ENCODE peak calls at places on chromosomes 13 and 19, in five cellular contexts. One of them, this sample, is unnamed. For H3K9me3, H3K4me1 and H3K27me3, the result is how much of the 10 kb centered on the place peaks cover.

GRCh38 chr19:45251452-45252354 is 632 bp downstream of the MARK4 start:
- DNase-seq in tibial nerve: no peak
- DNase-seq in fibroblast of lung: no peak
- DNase-seq in GM23248: peak
- DNase-seq in breast epithelium: no peak
- DNase-seq in this sample: no peak

GRCh38 chr13:84744203-84744602 is 861.9 kb upstream of the SLITRK1 start:
- DNase-seq in tibial nerve: no peak
- DNase-seq in fibroblast of lung: no peak
- DNase-seq in GM23248: no peak
- DNase-seq in breast epithelium: no peak
- DNase-seq in this sample: no peak

GRCh38 chr13:72104656-72105180 is 237.7 kb upstream of the DACH1 start:
- DNase-seq in tibial nerve: no peak
- DNase-seq in fibroblast of lung: peak
- DNase-seq in GM23248: no peak
- DNase-seq in breast epithelium: no peak
- DNase-seq in this sample: no peak

GRCh38 chr13:21341637-21342422 is 117.3 kb downstream of the ZDHHC20 start:
- DNase-seq in tibial nerve: no peak
- DNase-seq in fibroblast of lung: no peak
- DNase-seq in GM23248: no peak
- DNase-seq in breast epithelium: no peak
- DNase-seq in this sample: no peak

GRCh38 chr19:35154535-35155406 is at the start of gene FXYD5:
- DNase-seq in tibial nerve: no peak
- DNase-seq in fibroblast of lung: peak
- DNase-seq in GM23248: peak
- DNase-seq in breast epithelium: peak
- DNase-seq in this sample: no peak

GRCh38 chr19:14550201-14550754 is 20.9 kb downstream of the TECR start:
- DNase-seq in tibial nerve: no peak
- DNase-seq in fibroblast of lung: peak
- DNase-seq in GM23248: no peak
- DNase-seq in breast epithelium: peak
- DNase-seq in this sample: no peak

GRCh38 chr13:94050686-94051085 is 428.8 kb downstream of the DCT start:
- DNase-seq in tibial nerve: no peak
- DNase-seq in fibroblast of lung: no peak
- DNase-seq in GM23248: no peak
- DNase-seq in breast epithelium: no peak
- DNase-seq in this sample: no peak

GRCh38 chr19:13018037-13018914 is 23.0 kb downstream of the NFIX start:
- DNase-seq in tibial nerve: no peak
- DNase-seq in fibroblast of lung: peak
- DNase-seq in GM23248: peak
- DNase-seq in breast epithelium: peak
- DNase-seq in this sample: no peak

GRCh38 chr19:17323973-17324327 is 10.7 kb downstream of the ANO8 start:
- DNase-seq in tibial nerve: no peak
- DNase-seq in fibroblast of lung: no peak
- DNase-seq in GM23248: no peak
- DNase-seq in breast epithelium: no peak
- DNase-seq in this sample: no peak

GRCh38 chr13:99378985-99379734 is 72.0 kb upstream of the GPR183 start:
- DNase-seq in tibial nerve: no peak
- DNase-seq in fibroblast of lung: no peak
- DNase-seq in GM23248: no peak
- DNase-seq in breast epithelium: no peak
- DNase-seq in this sample: no peak

GRCh38 chr13:113531041-113531873 is 40.7 kb upstream of the DCUN1D2 start:
- DNase-seq in tibial nerve: no peak
- DNase-seq in fibroblast of lung: no peak
- DNase-seq in GM23248: no peak
- DNase-seq in breast epithelium: peak
- DNase-seq in this sample: no peak

GRCh38 chr13:113929628-113930615 is 44.0 kb downstream of the C13orf46 start:
- DNase-seq in tibial nerve: peak
- DNase-seq in fibroblast of lung: no peak
- DNase-seq in GM23248: no peak
- DNase-seq in breast epithelium: peak
- DNase-seq in this sample: no peak

GRCh38 chr13:67776171-67776570 is 546.0 kb upstream of the PCDH9 start:
- DNase-seq in tibial nerve: no peak
- DNase-seq in fibroblast of lung: no peak
- DNase-seq in GM23248: no peak
- DNase-seq in breast epithelium: no peak
- DNase-seq in this sample: no peak

GRCh38 chr19:50695251-50696064 is 24.1 kb downstream of the SHANK1 start:
- DNase-seq in tibial nerve: no peak
- DNase-seq in fibroblast of lung: no peak
- DNase-seq in GM23248: peak
- DNase-seq in breast epithelium: no peak
- DNase-seq in this sample: no peak

GRCh38 chr13:19952850-19953249 is 5.7 kb upstream of the ZMYM2 start:
- DNase-seq in tibial nerve: no peak
- DNase-seq in fibroblast of lung: no peak
- DNase-seq in GM23248: no peak
- DNase-seq in breast epithelium: no peak
- DNase-seq in this sample: no peak

GRCh38 chr13:113654175-113654560 is 3.8 kb downstream of the ATP4B start:
- DNase-seq in tibial nerve: no peak
- DNase-seq in fibroblast of lung: no peak
- DNase-seq in GM23248: no peak
- DNase-seq in breast epithelium: no peak
- DNase-seq in this sample: no peak

GRCh38 chr19:33064117-33064777 is 441 bp downstream of the RHPN2 start:
- DNase-seq in tibial nerve: no peak
- DNase-seq in fibroblast of lung: peak
- DNase-seq in GM23248: peak
- DNase-seq in breast epithelium: peak
- DNase-seq in this sample: no peak

GRCh38 chr13:48857576-48857975 is 118.1 kb upstream of the FNDC3A start:
- DNase-seq in tibial nerve: no peak
- DNase-seq in fibroblast of lung: no peak
- DNase-seq in GM23248: no peak
- DNase-seq in breast epithelium: no peak
- DNase-seq in this sample: no peak

GRCh38 chr19:16146112-16146511 is 2.6 kb downstream of the HSH2D start:
- DNase-seq in tibial nerve: no peak
- DNase-seq in fibroblast of lung: no peak
- DNase-seq in GM23248: no peak
- DNase-seq in breast epithelium: no peak
- DNase-seq in this sample: no peak

GRCh38 chr13:114119196-114119595 is 13.2 kb downstream of the RASA3 start:
- DNase-seq in tibial nerve: no peak
- DNase-seq in fibroblast of lung: peak
- DNase-seq in GM23248: peak
- DNase-seq in breast epithelium: no peak
- DNase-seq in this sample: no peak

GRCh38 chr19:4059931-4060620 is 6.6 kb downstream of the ZBTB7A start:
- DNase-seq in tibial nerve: peak
- DNase-seq in fibroblast of lung: no peak
- DNase-seq in GM23248: peak
- DNase-seq in breast epithelium: no peak
- DNase-seq in this sample: no peak

GRCh38 chr13:112176746-112177119 is 109.8 kb downstream of the SOX1 start:
- DNase-seq in tibial nerve: no peak
- DNase-seq in fibroblast of lung: no peak
- DNase-seq in GM23248: no peak
- DNase-seq in breast epithelium: no peak
- DNase-seq in this sample: no peak

GRCh38 chr19:2015611-2015950 is at the start of gene BTBD2:
- DNase-seq in tibial nerve: no peak
- DNase-seq in fibroblast of lung: peak
- DNase-seq in GM23248: peak
- DNase-seq in breast epithelium: no peak
- DNase-seq in this sample: no peak

GRCh38 chr13:29067306-29067945 is 247.3 kb downstream of the MTUS2 start:
- DNase-seq in tibial nerve: no peak
- DNase-seq in fibroblast of lung: no peak
- DNase-seq in GM23248: no peak
- DNase-seq in breast epithelium: no peak
- DNase-seq in this sample: no peak

GRCh38 chr13:54805743-54806142 is 1777.1 kb downstream of the OLFM4 start:
- DNase-seq in tibial nerve: no peak
- DNase-seq in fibroblast of lung: no peak
- DNase-seq in GM23248: no peak
- DNase-seq in breast epithelium: no peak
- DNase-seq in this sample: no peak
- H3K9me3 ChIP-seq in tibial nerve: under half
- H3K9me3 ChIP-seq in fibroblast of lung: under half
- H3K9me3 ChIP-seq in GM23248: under half
- H3K9me3 ChIP-seq in breast epithelium: under half
- H3K9me3 ChIP-seq in this sample: under half

GRCh38 chr13:46631184-46631542 is 78.2 kb downstream of the LRCH1 start:
- DNase-seq in tibial nerve: no peak
- DNase-seq in fibroblast of lung: no peak
- DNase-seq in GM23248: no peak
- DNase-seq in breast epithelium: no peak
- DNase-seq in this sample: no peak

GRCh38 chr13:46633416-46633815 is 80.4 kb downstream of the LRCH1 start:
- DNase-seq in tibial nerve: no peak
- DNase-seq in fibroblast of lung: peak
- DNase-seq in GM23248: peak
- DNase-seq in breast epithelium: no peak
- DNase-seq in this sample: no peak

GRCh38 chr13:46630419-46631183 is 77.6 kb downstream of the LRCH1 start:
- DNase-seq in tibial nerve: no peak
- DNase-seq in fibroblast of lung: no peak
- DNase-seq in GM23248: no peak
- DNase-seq in breast epithelium: no peak
- DNase-seq in this sample: no peak

GRCh38 chr13:46629811-46630413 is 76.9 kb downstream of the LRCH1 start:
- DNase-seq in tibial nerve: no peak
- DNase-seq in fibroblast of lung: no peak
- DNase-seq in GM23248: no peak
- DNase-seq in breast epithelium: no peak
- DNase-seq in this sample: no peak

DNA sequence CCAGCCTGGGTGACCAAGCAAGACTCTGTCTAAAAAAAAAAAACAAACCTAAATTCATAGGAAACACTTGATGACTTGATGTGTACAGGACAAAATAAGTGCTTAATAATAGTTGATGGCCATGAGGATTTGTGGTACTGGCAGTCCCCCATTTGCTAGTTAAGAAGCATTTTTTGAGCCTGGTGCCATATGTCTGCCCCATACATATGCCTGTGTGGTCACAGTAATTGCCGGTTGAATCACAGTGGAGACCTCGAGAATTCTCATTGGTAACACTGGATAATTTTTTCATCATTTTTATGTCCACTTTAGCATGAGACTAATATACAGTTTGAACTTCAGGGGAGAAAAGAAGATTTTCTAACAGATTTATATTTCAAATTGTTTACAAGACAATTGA is 79.2 kb downstream of the LRCH1 start:
- DNase-seq in tibial nerve: no peak
- DNase-seq in fibroblast of lung: peak
- DNase-seq in GM23248: no peak
- DNase-seq in breast epithelium: no peak
- DNase-seq in this sample: no peak
- H3K4me1 ChIP-seq in tibial nerve: under half
- H3K4me1 ChIP-seq in fibroblast of lung: under half
- H3K4me1 ChIP-seq in GM23248: under half
- H3K4me1 ChIP-seq in breast epithelium: under half
- H3K4me1 ChIP-seq in this sample: under half

DNA sequence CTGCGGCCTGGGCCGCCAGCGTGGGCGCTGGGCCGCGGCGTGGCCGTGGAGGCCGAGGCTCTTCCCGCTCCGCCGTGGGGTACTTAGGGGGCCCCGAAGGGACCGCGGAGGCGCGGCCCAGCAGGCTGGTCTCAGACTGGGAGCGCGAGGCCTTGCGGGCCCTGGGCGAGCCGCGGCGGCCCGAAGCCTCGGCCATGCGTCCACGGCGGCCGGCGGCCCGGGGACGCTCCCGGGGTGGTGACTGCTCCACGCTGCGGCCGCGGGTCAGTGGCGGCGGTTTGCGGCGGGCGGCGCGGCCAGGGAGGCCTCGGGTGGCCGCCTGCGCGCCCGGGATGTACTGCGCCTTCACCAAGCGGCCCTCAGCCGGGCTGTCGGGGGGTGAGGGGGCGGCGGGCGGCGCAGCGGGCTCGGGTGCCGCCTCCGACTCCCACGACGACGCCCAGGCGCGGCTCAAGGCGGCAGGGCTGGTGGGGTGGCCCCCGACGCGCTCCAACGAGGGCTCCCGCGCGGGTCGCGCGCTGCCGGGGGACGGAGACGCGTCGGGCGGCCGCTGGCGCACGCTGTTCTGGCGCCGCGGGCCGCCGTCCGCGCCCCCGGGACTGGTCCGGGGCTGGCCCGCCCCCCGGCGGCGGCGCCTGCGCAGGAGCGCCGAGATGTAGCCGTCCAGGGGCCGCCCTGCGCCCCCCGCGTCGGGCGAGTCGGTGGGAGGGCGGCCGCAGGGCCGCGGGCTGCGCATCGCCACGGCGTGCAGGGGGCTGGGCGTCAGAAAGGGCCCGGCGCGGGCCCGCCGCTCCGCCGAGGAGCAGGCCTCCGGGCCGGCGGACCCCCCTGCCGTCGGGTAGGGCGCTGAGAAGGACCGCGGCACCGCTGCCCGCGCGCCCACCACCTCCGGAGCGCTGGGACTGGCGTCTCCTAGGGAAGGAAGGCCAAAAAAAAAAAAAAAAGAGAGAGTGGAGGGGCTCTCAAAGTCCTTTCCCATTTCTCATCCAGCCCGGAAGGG is 11.7 kb downstream of the DACT3 start:
- DNase-seq in tibial nerve: no peak
- DNase-seq in fibroblast of lung: no peak
- DNase-seq in GM23248: no peak
- DNase-seq in breast epithelium: no peak
- DNase-seq in this sample: no peak
- H3K27me3 ChIP-seq in tibial nerve: under half
- H3K27me3 ChIP-seq in fibroblast of lung: under half
- H3K27me3 ChIP-seq in GM23248: under half
- H3K27me3 ChIP-seq in breast epithelium: under half
- H3K27me3 ChIP-seq in this sample: under half

DNA sequence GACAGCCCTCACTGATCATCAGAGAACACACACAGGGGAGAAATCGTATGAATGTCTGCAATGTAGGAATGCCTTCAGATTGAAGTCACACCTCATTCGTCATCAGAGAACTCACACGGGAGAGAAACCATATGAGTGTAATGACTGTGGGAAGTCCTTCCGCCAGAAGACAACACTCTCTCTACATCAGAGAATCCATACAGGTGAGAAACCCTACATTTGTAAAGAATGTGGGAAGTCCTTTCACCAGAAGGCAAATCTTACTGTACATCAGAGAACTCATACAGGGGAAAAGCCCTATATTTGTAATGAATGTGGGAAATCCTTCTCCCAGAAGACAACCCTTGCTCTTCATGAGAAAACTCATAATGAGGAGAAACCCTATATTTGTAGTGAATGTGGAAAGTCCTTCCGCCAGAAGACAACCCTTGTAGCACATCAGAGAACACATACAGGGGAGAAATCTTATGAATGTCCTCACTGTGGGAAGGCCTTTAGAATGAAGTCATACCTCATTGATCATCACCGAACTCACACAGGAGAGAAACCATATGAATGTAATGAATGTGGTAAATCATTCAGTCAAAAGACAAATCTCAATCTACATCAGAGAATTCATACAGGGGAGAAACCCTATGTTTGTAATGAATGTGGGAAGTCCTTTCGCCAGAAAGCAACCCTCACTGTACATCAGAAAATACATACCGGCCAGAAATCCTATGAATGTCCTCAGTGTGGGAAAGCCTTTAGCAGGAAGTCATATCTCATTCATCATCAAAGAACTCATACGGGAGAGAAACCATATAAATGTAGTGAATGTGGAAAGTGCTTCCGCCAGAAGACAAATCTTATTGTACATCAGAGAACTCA is 32.5 kb downstream of the ZNF567 start:
- DNase-seq in tibial nerve: no peak
- DNase-seq in fibroblast of lung: peak
- DNase-seq in GM23248: peak
- DNase-seq in breast epithelium: no peak
- DNase-seq in this sample: no peak
- H3K9me3 ChIP-seq in tibial nerve: under half
- H3K9me3 ChIP-seq in fibroblast of lung: under half
- H3K9me3 ChIP-seq in GM23248: half or more
- H3K9me3 ChIP-seq in breast epithelium: half or more
- H3K9me3 ChIP-seq in this sample: under half